ENCODE peak calls at places on chromosome 16, in six cellular contexts. R, Q, O, A, E and I are unnamed samples.

GRCh38 chr16:67116388-67117311 is 6.9 kb downstream of the PHAF1 start:
- DNase-seq in R (no peak), Q (no peak), O (no peak), A (no peak), E (no peak), I (no peak)

GRCh38 chr16:24652209-24652712 is 77.2 kb upstream of the TNRC6A start:
- DNase-seq in R (no peak), Q (no peak), O (no peak), A (no peak), E (no peak), I (no peak)

GRCh38 chr16:22098538-22099255 is 6.4 kb downstream of the VWA3A start:
- DNase-seq in R (no peak), Q (no peak), O (no peak), A (peak), E (peak), I (peak)

GRCh38 chr16:22898874-22899348 is 84.9 kb downstream of the HS3ST2 start:
- DNase-seq in R (no peak), Q (peak), O (peak), A (peak), E (peak), I (peak)

GRCh38 chr16:31138621-31139578 is 3.4 kb upstream of the PRSS8 start:
- DNase-seq in R (no peak), Q (no peak), O (peak), A (peak), E (peak), I (peak)

GRCh38 chr16:57371494-57372371 is 557 bp upstream of the CX3CL1 start:
- DNase-seq in R (no peak), Q (no peak), O (no peak), A (no peak), E (no peak), I (no peak)

GRCh38 chr16:2476741-2477140 is 1.8 kb downstream of the TBC1D24 start:
- DNase-seq in R (no peak), Q (no peak), O (no peak), A (no peak), E (no peak), I (no peak)

GRCh38 chr16:80852261-80852872 is 48.0 kb upstream of the CDYL2 start:
- DNase-seq in R (no peak), Q (no peak), O (no peak), A (peak), E (peak), I (no peak)

GRCh38 chr16:21253470-21253869 is 20.0 kb downstream of the ANKS4B start:
- DNase-seq in R (no peak), Q (no peak), O (no peak), A (no peak), E (no peak), I (no peak)

GRCh38 chr16:74698220-74698619 is 2.4 kb downstream of the MLKL start:
- DNase-seq in R (no peak), Q (no peak), O (no peak), A (no peak), E (no peak), I (no peak)

GRCh38 chr16:14510581-14510938 is 119.5 kb downstream of the PARN start:
- DNase-seq in R (no peak), Q (no peak), O (no peak), A (no peak), E (no peak), I (no peak)

GRCh38 chr16:14511798-14512131 is 118.3 kb downstream of the PARN start:
- DNase-seq in R (no peak), Q (no peak), O (no peak), A (no peak), E (no peak), I (no peak)

GRCh38 chr16:14509055-14509454 is 121.0 kb downstream of the PARN start:
- DNase-seq in R (no peak), Q (no peak), O (no peak), A (no peak), E (peak), I (peak)

GRCh38 chr16:14510939-14511797 is 118.9 kb downstream of the PARN start:
- DNase-seq in R (no peak), Q (no peak), O (no peak), A (no peak), E (peak), I (no peak)

DNA sequence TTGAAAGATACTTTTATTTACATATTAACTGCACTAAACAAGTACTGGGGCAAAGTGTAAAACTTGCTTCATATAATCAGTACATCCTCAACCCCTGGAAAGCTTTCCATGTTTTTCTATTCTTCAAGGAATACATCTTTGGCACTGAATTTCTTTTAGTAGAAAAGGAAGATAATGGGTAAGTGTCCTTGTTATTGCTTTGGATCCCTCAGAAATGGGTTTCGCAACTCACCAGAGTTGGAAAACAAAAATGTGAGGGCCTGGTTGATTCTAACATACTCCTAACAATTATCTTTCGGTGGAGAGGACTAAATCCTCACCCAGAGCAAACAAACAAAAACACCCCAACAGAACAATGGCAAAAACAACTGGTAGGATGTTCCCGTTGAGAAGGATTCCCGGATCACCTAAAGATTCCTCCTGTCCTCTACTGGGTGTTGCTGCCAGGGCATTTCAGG is 120.4 kb downstream of the PARN start:
- DNase-seq in R (no peak), Q (no peak), O (no peak), A (no peak), E (no peak), I (no peak)
- H3K27ac ChIP-seq in R (no peak), Q (no peak), O (no peak), A (no peak), E (peak), I (peak)

GRCh38 chr16:50857881-50858280 is 116.0 kb downstream of the CYLD start:
- DNase-seq in R (no peak), Q (no peak), O (no peak), A (no peak), E (no peak), I (no peak)
- H3K27ac ChIP-seq in R (no peak), Q (no peak), O (no peak), A (no peak), E (no peak), I (no peak)

GRCh38 chr16:4570688-4571321 is 14.7 kb downstream of the C16orf96 start:
- DNase-seq in R (no peak), Q (no peak), O (no peak), A (peak), E (no peak), I (no peak)
- H3K27ac ChIP-seq in R (no peak), Q (no peak), O (no peak), A (no peak), E (no peak), I (no peak)

DNA sequence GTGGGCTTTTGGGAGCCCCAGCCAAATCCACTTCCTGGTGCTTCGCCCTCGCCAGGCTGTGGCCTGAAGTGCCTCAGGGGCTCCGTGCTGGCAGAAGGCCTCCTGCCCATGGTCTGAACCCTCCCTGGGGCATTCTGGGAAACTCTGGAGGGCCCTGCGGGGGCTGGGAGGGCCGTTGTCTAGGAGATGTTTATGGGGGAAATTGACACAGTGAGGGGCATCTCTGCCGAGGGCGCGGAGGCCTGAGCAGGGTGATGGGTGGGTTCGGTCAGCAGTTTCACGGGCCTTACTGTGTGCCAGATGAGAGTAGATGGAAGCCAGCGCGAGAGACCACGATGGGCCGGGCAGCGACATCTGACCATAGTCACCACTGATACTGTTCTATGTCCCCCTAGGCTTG is 73.4 kb upstream of the CIBAR2 start:
- DNase-seq in R (no peak), Q (no peak), O (no peak), A (no peak), E (no peak), I (no peak)
- H3K27ac ChIP-seq in R (no peak), Q (no peak), O (no peak), A (no peak), E (no peak), I (no peak)

GRCh38 chr16:52488837-52489289 is 58.1 kb downstream of the TOX3 start:
- DNase-seq in R (no peak), Q (no peak), O (no peak), A (no peak), E (no peak), I (no peak)
- H3K27ac ChIP-seq in R (no peak), Q (no peak), O (no peak), A (no peak), E (no peak), I (no peak)